ENCODE peak calls at places on chromosomes 12 and 14, in nine cellular contexts. X is upper lobe of left lung, J is SK-N-SH, K is stomach, T is transverse colon, F is GM23338, O is HepG2, N is suprapubic skin, Q is endothelial cell of umbilical vein. L is an unnamed sample.

GRCh38 chr12:120290541-120291312 is 976 bp downstream of the RNU4-2 start:
- DNase-seq in Q (peak), F (peak), T (peak), O (peak), X (peak), N (no peak), J (no peak), K (peak), L (no peak)

GRCh38 chr14:100532916-100533630 is 54.1 kb downstream of the BEGAIN start:
- DNase-seq in F (no peak), N (no peak), Q (no peak), X (peak), K (peak), J (peak), T (no peak), O (no peak), L (no peak)

GRCh38 chr12:110280784-110281548 is at the start of gene ATP2A2:
- DNase-seq in J (peak), N (peak), Q (peak), X (peak), F (peak), O (peak), T (peak), K (peak), L (peak)

GRCh38 chr12:6267007-6267721 is 43.3 kb upstream of the PLEKHG6 start:
- DNase-seq in F (no peak), Q (no peak), T (no peak), X (peak), N (no peak), K (no peak), J (no peak), O (no peak), L (no peak)

GRCh38 chr12:49092086-49092815 is 2.4 kb downstream of the DHH start:
- DNase-seq in T (no peak), Q (peak), X (no peak), K (no peak), O (peak), J (peak), N (no peak), F (peak), L (no peak)

GRCh38 chr14:30317729-30318128 is 241.2 kb upstream of the G2E3 start:
- DNase-seq in Q (no peak), K (no peak), F (no peak), N (no peak), T (no peak), J (no peak), X (no peak), O (peak), L (no peak)

GRCh38 chr12:47834199-47835016 is 14.7 kb upstream of the HDAC7 start:
- DNase-seq in O (no peak), K (no peak), X (no peak), N (no peak), T (no peak), J (no peak), Q (no peak), F (no peak), L (no peak)

GRCh38 chr12:1083086-1083887 is 92.3 kb downstream of the ERC1 start:
- DNase-seq in K (no peak), J (peak), X (no peak), Q (no peak), T (no peak), N (no peak), O (no peak), F (peak), L (no peak)

GRCh38 chr12:46677749-46678148 is 148.0 kb downstream of the SLC38A4 start:
- DNase-seq in O (peak), J (peak), F (peak), Q (peak), K (no peak), X (no peak), N (no peak), T (no peak), L (no peak)

GRCh38 chr14:22981090-22982012 is 1.0 kb downstream of the AJUBA start:
- DNase-seq in F (peak), J (peak), O (no peak), X (peak), Q (peak), K (no peak), N (no peak), T (no peak), L (no peak)

GRCh38 chr12:26520154-26520553 is 312.8 kb downstream of the ITPR2 start:
- DNase-seq in X (no peak), Q (no peak), K (no peak), O (no peak), N (no peak), T (no peak), J (no peak), F (no peak), L (no peak)

GRCh38 chr12:26527702-26528101 is 305.3 kb downstream of the ITPR2 start:
- DNase-seq in Q (no peak), N (no peak), X (no peak), K (no peak), T (no peak), F (no peak), O (no peak), J (no peak), L (no peak)

GRCh38 chr12:26520869-26521268 is 312.1 kb downstream of the ITPR2 start:
- DNase-seq in Q (no peak), K (no peak), N (no peak), J (no peak), X (no peak), T (no peak), F (no peak), O (no peak), L (no peak)

GRCh38 chr12:26524862-26525465 is 308.0 kb downstream of the ITPR2 start:
- DNase-seq in O (no peak), Q (peak), K (no peak), T (peak), F (peak), N (no peak), X (no peak), J (no peak), L (no peak)

DNA sequence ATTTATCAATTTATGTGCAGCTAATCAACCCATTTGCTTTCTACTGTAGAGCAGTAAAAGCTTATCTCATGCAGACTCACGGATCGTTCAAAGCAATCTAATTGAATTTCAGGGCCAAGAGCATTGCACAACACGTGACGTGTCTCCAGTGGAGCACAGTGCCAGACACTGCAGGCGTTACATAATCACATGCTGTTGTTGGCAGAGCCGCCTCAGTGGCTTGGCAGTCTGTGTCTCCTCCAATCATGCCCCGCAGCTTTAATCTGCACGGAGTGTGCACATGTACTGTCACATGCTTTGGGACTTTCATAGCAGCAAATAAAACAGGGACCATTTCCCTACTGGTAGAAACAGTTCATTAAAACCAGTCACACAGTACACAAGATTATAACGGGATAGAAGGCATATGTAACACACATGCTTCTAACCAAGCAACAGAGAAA is 309.3 kb downstream of the ITPR2 start:
- DNase-seq in J (peak), T (peak), Q (peak), N (peak), X (peak), K (peak), O (no peak), F (no peak), L (no peak)
- TF ChIP-seq POLR2AphosphoS5 in J (no peak), T (peak), Q (no peak), N (peak), X (peak), K (peak), O (no peak), F (no peak), L (no peak)

GRCh38 chr14:102822311-102822863 is 45.1 kb downstream of the TRAF3 start:
- DNase-seq in K (no peak), O (no peak), N (no peak), X (no peak), F (no peak), Q (peak), J (no peak), T (no peak), L (no peak)

GRCh38 chr14:102819176-102819628 is 42.0 kb downstream of the TRAF3 start:
- DNase-seq in N (no peak), J (no peak), K (peak), O (peak), X (no peak), Q (no peak), F (no peak), T (peak), L (no peak)

GRCh38 chr14:102821252-102821651 is 44.0 kb downstream of the TRAF3 start:
- DNase-seq in X (no peak), N (no peak), F (no peak), K (no peak), T (no peak), O (no peak), Q (no peak), J (no peak), L (no peak)

GRCh38 chr14:102817942-102818940 is 41.0 kb downstream of the TRAF3 start:
- DNase-seq in J (no peak), T (no peak), Q (no peak), F (no peak), N (no peak), X (no peak), O (no peak), K (no peak), L (no peak)

GRCh38 chr14:102819790-102820330 is 42.6 kb downstream of the TRAF3 start:
- DNase-seq in J (no peak), T (no peak), X (no peak), Q (no peak), F (no peak), K (no peak), O (no peak), N (no peak), L (no peak)
- TF ChIP-seq POLR2AphosphoS5 in J (no peak), T (no peak), X (no peak), Q (no peak), F (no peak), K (no peak), O (no peak), N (no peak), L (no peak)

DNA sequence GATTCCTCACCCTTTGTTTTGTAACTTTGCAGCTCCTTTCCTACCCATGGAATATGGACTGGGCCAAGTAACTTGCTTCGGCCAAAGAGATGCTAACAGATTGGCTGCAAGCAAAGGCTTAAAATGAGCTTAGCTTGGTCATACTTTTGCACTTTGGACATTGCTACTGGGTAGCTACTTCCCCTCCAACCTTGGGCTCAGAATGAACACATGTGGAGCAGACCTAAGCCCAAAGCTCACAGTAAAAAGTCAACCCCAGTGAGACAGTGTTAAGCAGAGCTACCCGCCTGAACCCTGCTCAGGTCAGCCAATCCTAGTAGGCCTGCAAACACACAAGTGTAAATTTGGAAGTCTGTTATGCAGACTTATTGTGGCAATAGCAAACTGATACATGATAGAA is 14.6 kb downstream of the KICS2 start:
- DNase-seq in X (no peak), K (no peak), Q (no peak), O (peak), N (no peak), F (no peak), J (no peak), T (no peak), L (no peak)
- TF ChIP-seq POLR2AphosphoS5 in X (no peak), K (no peak), Q (no peak), O (no peak), N (no peak), F (no peak), J (no peak), T (no peak), L (no peak)

DNA sequence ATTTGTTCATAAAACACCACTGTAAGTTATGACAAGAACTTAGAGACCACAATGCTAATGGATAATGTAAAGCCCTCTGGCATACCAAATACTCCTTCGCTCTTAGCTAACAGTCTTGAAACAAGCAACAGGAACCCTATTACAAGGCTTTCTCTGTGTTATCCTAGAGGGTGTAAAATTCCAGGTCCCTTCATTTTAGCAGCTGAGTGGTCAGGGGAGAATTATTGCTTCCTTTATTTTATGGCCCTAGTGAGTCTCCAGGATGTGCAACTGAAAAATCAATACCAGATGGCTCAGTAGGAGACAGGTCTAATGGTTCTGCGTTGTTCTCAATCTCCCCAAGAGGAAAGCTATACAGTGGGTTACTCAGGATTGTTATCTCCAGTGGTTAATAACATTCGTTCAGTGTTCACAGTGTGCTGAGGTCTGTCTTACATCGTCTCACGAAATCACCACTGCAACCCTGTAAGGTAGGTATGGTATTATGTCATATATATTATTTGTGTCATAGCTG is 172.7 kb upstream of the CNOT2 start:
- DNase-seq in T (no peak), K (no peak), Q (no peak), N (no peak), X (no peak), F (no peak), O (no peak), J (peak), L (no peak)
- TF ChIP-seq POLR2AphosphoS5 in T (no peak), K (no peak), Q (no peak), N (no peak), X (no peak), F (no peak), O (no peak), J (no peak), L (no peak)